ENCODE peak calls at places on chromosomes 11 and 22, in six cellular contexts. E is endothelial cell of umbilical vein, U is upper lobe of right lung, L is kidney, V is psoas muscle, M is IMR-90. W is an unnamed sample. For H3K36me3, the result is how much of the 10 kb centered on the place peaks cover.

GRCh38 chr11:34243620-34244493 is 114.0 kb downstream of the ABTB2 start:
- DNase-seq in M (peak), V (no peak), U (no peak), L (no peak), E (no peak), W (peak)

GRCh38 chr11:123576082-123576481 is 78.3 kb downstream of the SCN3B start:
- DNase-seq in U (no peak), V (no peak), L (no peak), E (no peak), M (no peak), W (no peak)

GRCh38 chr11:123306531-123306930 is 111.5 kb upstream of the CLMP start:
- DNase-seq in V (no peak), U (no peak), L (no peak), E (no peak), M (no peak), W (no peak)

GRCh38 chr22:46060292-46061123 is 83.5 kb upstream of the WNT7B start:
- DNase-seq in E (no peak), M (no peak), V (no peak), U (no peak), L (no peak), W (no peak)

GRCh38 chr11:116162541-116163230 is 610.1 kb downstream of the BUD13 start:
- DNase-seq in M (no peak), L (no peak), E (no peak), V (no peak), U (no peak), W (no peak)

GRCh38 chr11:132408877-132409276 is 1038.5 kb downstream of the NTM start:
- DNase-seq in V (no peak), U (no peak), L (no peak), M (no peak), E (no peak), W (no peak)

GRCh38 chr11:120180571-120181445 is 30.0 kb upstream of the OAF start:
- DNase-seq in M (peak), L (peak), V (no peak), E (peak), U (peak), W (peak)

GRCh38 chr11:115618428-115618827 is 114.2 kb upstream of the CADM1 start:
- DNase-seq in V (no peak), M (peak), L (no peak), U (no peak), E (no peak), W (no peak)

GRCh38 chr22:46079861-46080821 is 70.2 kb upstream of the PPARA start:
- DNase-seq in M (no peak), L (peak), U (peak), E (no peak), V (peak), W (no peak)

GRCh38 chr11:22928207-22928917 is 68.1 kb upstream of the CCDC179 start:
- DNase-seq in L (no peak), U (no peak), V (no peak), M (no peak), E (no peak), W (no peak)

GRCh38 chr22:23055448-23056179 is 14.7 kb upstream of the GNAZ start:
- DNase-seq in E (no peak), L (peak), U (no peak), V (no peak), M (no peak), W (no peak)

GRCh38 chr11:45655347-45655756 is 10.1 kb downstream of the CHST1 start:
- DNase-seq in E (peak), M (peak), U (peak), V (peak), L (peak), W (peak)

GRCh38 chr11:38169286-38169685 is 1571.2 kb upstream of the RAG2 start:
- DNase-seq in V (no peak), U (no peak), E (peak), L (no peak), M (peak), W (no peak)

GRCh38 chr11:15551897-15552851 is 437.5 kb downstream of the INSC start:
- DNase-seq in V (no peak), M (no peak), E (peak), U (no peak), L (no peak), W (no peak)

GRCh38 chr11:59141673-59142460 is 789 bp upstream of the FAM111A start:
- DNase-seq in V (no peak), L (no peak), U (no peak), M (peak), E (no peak), W (no peak)

GRCh38 chr11:66853242-66854229 is 3.3 kb upstream of the LRFN4 start:
- DNase-seq in M (no peak), E (no peak), V (no peak), L (peak), U (peak), W (no peak)

GRCh38 chr11:66851698-66852465 is 5.0 kb upstream of the LRFN4 start:
- DNase-seq in M (no peak), L (peak), V (no peak), E (no peak), U (peak), W (no peak)

GRCh38 chr11:66851251-66851620 is 5.6 kb upstream of the LRFN4 start:
- DNase-seq in L (peak), U (no peak), M (no peak), E (no peak), V (no peak), W (no peak)

GRCh38 chr11:66854231-66854661 is 2.6 kb upstream of the LRFN4 start:
- DNase-seq in V (no peak), M (no peak), E (no peak), L (peak), U (peak), W (no peak)

DNA sequence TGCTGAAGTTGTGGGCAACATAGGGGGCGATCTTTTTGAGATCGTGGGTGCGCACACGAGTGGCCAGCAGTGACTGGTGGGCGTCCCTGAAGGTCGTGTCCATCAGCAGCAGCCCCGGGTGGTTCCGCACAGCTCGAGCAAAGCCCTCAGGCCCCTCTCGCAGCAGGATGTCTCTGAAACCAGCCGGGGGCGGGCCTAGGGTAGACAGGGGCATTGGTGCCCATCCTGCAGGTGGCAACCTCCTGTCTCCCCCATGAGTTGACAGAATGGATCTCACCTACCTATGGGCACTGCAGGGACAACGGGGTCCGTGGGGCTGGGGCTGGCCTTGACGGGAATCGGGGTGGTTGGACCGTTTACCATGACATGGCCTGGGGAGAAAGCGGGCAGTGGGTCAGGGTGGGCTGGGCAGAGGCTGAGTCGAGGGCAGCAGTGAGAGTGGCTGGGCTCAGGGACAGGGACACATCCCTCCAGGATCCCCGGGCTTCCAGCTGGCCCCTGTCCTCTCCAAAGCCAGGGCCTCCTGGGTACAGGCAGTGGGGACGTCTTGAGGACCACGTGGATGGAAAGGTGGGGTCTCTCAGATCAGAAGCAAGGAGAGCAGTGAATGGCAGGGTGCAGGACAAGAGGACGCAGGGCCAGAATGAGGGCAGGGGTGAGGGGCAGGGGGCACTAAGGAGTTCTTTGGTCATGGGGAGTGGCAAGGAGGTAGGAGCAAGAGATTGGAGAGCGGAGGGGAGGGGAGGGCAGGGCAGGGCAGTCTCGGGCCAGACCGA is 4.2 kb upstream of the LRFN4 start:
- DNase-seq in M (no peak), L (peak), U (peak), V (no peak), E (no peak), W (no peak)
- TF ChIP-seq CTCF in M (no peak), L (no peak), U (no peak), V (no peak), E (no peak), W (no peak)

GRCh38 chr11:92844197-92844596 is 125.3 kb upstream of the MTNR1B start:
- DNase-seq in V (no peak), M (no peak), U (no peak), L (no peak), E (no peak), W (no peak)

GRCh38 chr11:92846542-92847125 is 122.8 kb upstream of the MTNR1B start:
- DNase-seq in L (no peak), U (no peak), E (no peak), M (peak), V (no peak), W (no peak)

GRCh38 chr11:92841719-92842118 is 127.7 kb upstream of the MTNR1B start:
- DNase-seq in L (no peak), V (no peak), E (no peak), M (peak), U (no peak), W (peak)

GRCh38 chr11:92845390-92846185 is 123.9 kb upstream of the MTNR1B start:
- DNase-seq in M (no peak), U (no peak), L (no peak), E (no peak), V (no peak), W (no peak)

GRCh38 chr11:92843455-92843854 is 126.0 kb upstream of the MTNR1B start:
- DNase-seq in L (no peak), M (no peak), V (no peak), U (no peak), E (no peak), W (no peak)
- H3K36me3 ChIP-seq in L (under half), M (under half), V (under half), U (under half), E (under half), W (under half)

DNA sequence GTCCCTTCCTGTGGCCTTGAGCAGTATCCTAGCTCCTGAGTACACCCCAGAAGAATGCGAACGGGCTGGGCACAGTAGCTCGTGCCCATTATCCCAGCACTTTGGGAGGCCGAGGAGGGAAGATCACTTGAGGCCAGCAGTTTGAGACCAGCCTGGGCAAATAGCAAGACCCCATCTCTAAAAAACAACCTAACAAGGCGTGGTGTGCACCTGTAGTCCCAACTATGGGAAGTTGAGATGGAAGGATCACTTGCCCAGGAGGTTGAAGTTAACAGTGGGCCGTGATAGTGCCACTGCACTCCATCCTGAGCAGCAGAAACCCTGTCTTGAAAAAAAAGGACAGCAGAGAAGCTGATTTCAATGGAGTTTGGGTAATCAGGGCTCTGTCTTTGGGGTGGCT is 3.3 kb downstream of the RPLP2 start:
- DNase-seq in E (no peak), U (no peak), V (no peak), M (no peak), L (no peak), W (no peak)
- TF ChIP-seq CTCF in E (no peak), U (no peak), V (no peak), M (no peak), L (no peak), W (no peak)

GRCh38 chr22:24543068-24543675 is 11.8 kb downstream of the GUCD1 start:
- DNase-seq in M (no peak), U (no peak), E (no peak), L (no peak), V (no peak), W (no peak)

GRCh38 chr22:24540470-24540869 is 14.5 kb downstream of the GUCD1 start:
- DNase-seq in V (peak), L (no peak), M (no peak), E (no peak), U (no peak), W (no peak)

GRCh38 chr22:24543679-24544243 is 11.2 kb downstream of the GUCD1 start:
- DNase-seq in L (no peak), E (no peak), V (no peak), M (no peak), U (no peak), W (no peak)

GRCh38 chr22:24542641-24543040 is 12.3 kb downstream of the GUCD1 start:
- DNase-seq in U (peak), E (no peak), V (peak), L (no peak), M (no peak), W (no peak)

GRCh38 chr22:24541681-24542515 is 13.0 kb downstream of the GUCD1 start:
- DNase-seq in E (no peak), M (no peak), U (no peak), V (no peak), L (no peak), W (no peak)
- H3K36me3 ChIP-seq in E (under half), M (half or more), U (half or more), V (half or more), L (under half), W (half or more)

GRCh38 chr11:101715281-101715680 is 131.5 kb upstream of the TRPC6 start:
- DNase-seq in U (no peak), M (peak), E (no peak), V (no peak), L (no peak), W (no peak)

GRCh38 chr11:101721270-101721669 is 137.5 kb upstream of the TRPC6 start:
- DNase-seq in L (no peak), U (no peak), M (peak), V (no peak), E (no peak), W (peak)

GRCh38 chr11:101723371-101723770 is 139.6 kb upstream of the TRPC6 start:
- DNase-seq in M (no peak), U (no peak), V (no peak), E (no peak), L (no peak), W (no peak)

GRCh38 chr11:101717621-101718020 is 133.8 kb upstream of the TRPC6 start:
- DNase-seq in L (no peak), E (no peak), U (no peak), M (peak), V (no peak), W (no peak)

DNA sequence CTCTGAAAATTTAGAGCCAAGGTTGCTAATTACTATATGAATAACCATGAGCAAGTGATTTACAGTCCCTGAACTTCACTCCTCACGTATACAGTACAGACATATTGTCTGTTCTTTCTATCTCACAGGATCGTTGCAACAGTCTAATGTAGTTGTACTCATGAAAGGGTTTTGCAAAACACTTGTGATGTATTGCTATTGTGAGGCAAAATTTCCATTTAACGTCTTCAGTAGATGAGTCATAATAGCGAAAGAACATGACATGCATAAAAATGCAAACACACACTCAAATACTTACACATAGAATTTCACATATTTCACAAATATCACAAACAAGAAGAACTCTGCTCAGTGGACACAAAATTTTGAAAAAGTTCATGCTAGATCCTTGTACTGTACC is 134.6 kb upstream of the TRPC6 start:
- DNase-seq in M (peak), U (no peak), V (no peak), E (no peak), L (no peak), W (peak)
- TF ChIP-seq CTCF in M (no peak), U (no peak), V (no peak), E (no peak), L (no peak), W (no peak)

GRCh38 chr22:38233427-38233826 is 31.6 kb downstream of the MAFF start:
- DNase-seq in V (no peak), U (no peak), M (peak), E (peak), L (no peak), W (no peak)

GRCh38 chr22:38230916-38231315 is 29.1 kb downstream of the MAFF start:
- DNase-seq in E (peak), V (no peak), L (no peak), U (no peak), M (no peak), W (no peak)

GRCh38 chr22:38228873-38229740 is 27.3 kb downstream of the MAFF start:
- DNase-seq in L (no peak), M (peak), U (no peak), E (peak), V (peak), W (peak)

GRCh38 chr22:38230108-38230825 is 28.5 kb downstream of the MAFF start:
- DNase-seq in L (no peak), V (no peak), U (no peak), E (peak), M (no peak), W (no peak)

GRCh38 chr22:38232196-38232595 is 30.4 kb downstream of the MAFF start:
- DNase-seq in E (no peak), U (no peak), L (no peak), M (no peak), V (no peak), W (no peak)
- H3K36me3 ChIP-seq in E (under half), U (half or more), L (under half), M (half or more), V (half or more), W (half or more)

GRCh38 chr22:31870890-31871289 is 73.4 kb upstream of the YWHAH start:
- DNase-seq in M (peak), E (peak), V (no peak), U (no peak), L (no peak), W (peak)
- TF ChIP-seq CTCF in M (peak), E (no peak), V (no peak), U (no peak), L (no peak), W (peak)